ENCODE peak calls at places on chromosomes 7 and 10, in five cellular contexts. One of them, this sample, is unnamed.

GRCh38 chr10:7902413-7902812 is 84.1 kb downstream of the TAF3 start:
- DNase-seq in neural progenitor cell: no peak
- DNase-seq in astrocyte of the spinal cord: no peak
- DNase-seq in AG04450: no peak
- DNase-seq in fibroblast of pulmonary artery: no peak
- DNase-seq in this sample: no peak

GRCh38 chr7:53473371-53473770 is 437.9 kb downstream of the POM121L12 start:
- DNase-seq in neural progenitor cell: no peak
- DNase-seq in astrocyte of the spinal cord: no peak
- DNase-seq in AG04450: no peak
- DNase-seq in fibroblast of pulmonary artery: no peak
- DNase-seq in this sample: peak

GRCh38 chr7:51315393-51316261 is 982 bp downstream of the COBL start:
- DNase-seq in neural progenitor cell: peak
- DNase-seq in astrocyte of the spinal cord: peak
- DNase-seq in AG04450: no peak
- DNase-seq in fibroblast of pulmonary artery: no peak
- DNase-seq in this sample: no peak

GRCh38 chr10:132396495-132397035 is 435 bp upstream of the PWWP2B start:
- DNase-seq in neural progenitor cell: peak
- DNase-seq in astrocyte of the spinal cord: no peak
- DNase-seq in AG04450: no peak
- DNase-seq in fibroblast of pulmonary artery: peak
- DNase-seq in this sample: no peak

GRCh38 chr10:104766341-104766740 is 125.3 kb downstream of the SORCS3 start:
- DNase-seq in neural progenitor cell: no peak
- DNase-seq in astrocyte of the spinal cord: peak
- DNase-seq in AG04450: no peak
- DNase-seq in fibroblast of pulmonary artery: no peak
- DNase-seq in this sample: peak

GRCh38 chr10:116878123-116878522 is 28.8 kb downstream of the ENO4 start:
- DNase-seq in neural progenitor cell: no peak
- DNase-seq in astrocyte of the spinal cord: no peak
- DNase-seq in AG04450: no peak
- DNase-seq in fibroblast of pulmonary artery: no peak
- DNase-seq in this sample: no peak

GRCh38 chr7:102104245-102104644 is 182.4 kb upstream of the SH2B2 start:
- DNase-seq in neural progenitor cell: no peak
- DNase-seq in astrocyte of the spinal cord: no peak
- DNase-seq in AG04450: no peak
- DNase-seq in fibroblast of pulmonary artery: no peak
- DNase-seq in this sample: no peak

GRCh38 chr10:60032723-60033122 is 126.4 kb upstream of the CCDC6 start:
- DNase-seq in neural progenitor cell: peak
- DNase-seq in astrocyte of the spinal cord: peak
- DNase-seq in AG04450: no peak
- DNase-seq in fibroblast of pulmonary artery: peak
- DNase-seq in this sample: peak

GRCh38 chr7:40889560-40889959 is 754.8 kb downstream of the SUGCT start:
- DNase-seq in neural progenitor cell: no peak
- DNase-seq in astrocyte of the spinal cord: no peak
- DNase-seq in AG04450: no peak
- DNase-seq in fibroblast of pulmonary artery: no peak
- DNase-seq in this sample: no peak

GRCh38 chr7:159022238-159022993 is 122.3 kb downstream of the VIPR2 start:
- DNase-seq in neural progenitor cell: no peak
- DNase-seq in astrocyte of the spinal cord: peak
- DNase-seq in AG04450: no peak
- DNase-seq in fibroblast of pulmonary artery: no peak
- DNase-seq in this sample: no peak

GRCh38 chr7:10121641-10122040 is 852.0 kb upstream of the PHF14 start:
- DNase-seq in neural progenitor cell: peak
- DNase-seq in astrocyte of the spinal cord: no peak
- DNase-seq in AG04450: no peak
- DNase-seq in fibroblast of pulmonary artery: no peak
- DNase-seq in this sample: no peak

GRCh38 chr7:149792220-149792595 is 18.8 kb upstream of the ZNF467 start:
- DNase-seq in neural progenitor cell: no peak
- DNase-seq in astrocyte of the spinal cord: no peak
- DNase-seq in AG04450: no peak
- DNase-seq in fibroblast of pulmonary artery: no peak
- DNase-seq in this sample: no peak

GRCh38 chr7:157576415-157576814 is 239.6 kb downstream of the DNAJB6 start:
- DNase-seq in neural progenitor cell: no peak
- DNase-seq in astrocyte of the spinal cord: no peak
- DNase-seq in AG04450: no peak
- DNase-seq in fibroblast of pulmonary artery: no peak
- DNase-seq in this sample: no peak

GRCh38 chr7:105985250-105985649 is 22.2 kb downstream of the CDHR3 start:
- DNase-seq in neural progenitor cell: no peak
- DNase-seq in astrocyte of the spinal cord: no peak
- DNase-seq in AG04450: no peak
- DNase-seq in fibroblast of pulmonary artery: no peak
- DNase-seq in this sample: no peak

GRCh38 chr10:15084502-15084922 is 4.1 kb downstream of the ACBD7 start:
- DNase-seq in neural progenitor cell: peak
- DNase-seq in astrocyte of the spinal cord: peak
- DNase-seq in AG04450: peak
- DNase-seq in fibroblast of pulmonary artery: peak
- DNase-seq in this sample: peak

GRCh38 chr10:91987397-91988037 is 63.9 kb downstream of the BTAF1 start:
- DNase-seq in neural progenitor cell: no peak
- DNase-seq in astrocyte of the spinal cord: no peak
- DNase-seq in AG04450: no peak
- DNase-seq in fibroblast of pulmonary artery: peak
- DNase-seq in this sample: no peak

GRCh38 chr10:88401671-88402347 is 181.3 kb downstream of the RNLS start:
- DNase-seq in neural progenitor cell: no peak
- DNase-seq in astrocyte of the spinal cord: peak
- DNase-seq in AG04450: no peak
- DNase-seq in fibroblast of pulmonary artery: peak
- DNase-seq in this sample: no peak
- TF ChIP-seq CTCF in neural progenitor cell: peak
- TF ChIP-seq CTCF in astrocyte of the spinal cord: peak
- TF ChIP-seq CTCF in AG04450: peak
- TF ChIP-seq CTCF in fibroblast of pulmonary artery: peak
- TF ChIP-seq CTCF in this sample: peak

GRCh38 chr10:70363292-70363691 is 19.1 kb downstream of the LRRC20 start:
- DNase-seq in neural progenitor cell: no peak
- DNase-seq in astrocyte of the spinal cord: no peak
- DNase-seq in AG04450: no peak
- DNase-seq in fibroblast of pulmonary artery: no peak
- DNase-seq in this sample: no peak

GRCh38 chr10:70364001-70364771 is 18.2 kb downstream of the LRRC20 start:
- DNase-seq in neural progenitor cell: peak
- DNase-seq in astrocyte of the spinal cord: peak
- DNase-seq in AG04450: peak
- DNase-seq in fibroblast of pulmonary artery: peak
- DNase-seq in this sample: peak

GRCh38 chr10:70362357-70362756 is 20.1 kb downstream of the LRRC20 start:
- DNase-seq in neural progenitor cell: no peak
- DNase-seq in astrocyte of the spinal cord: no peak
- DNase-seq in AG04450: no peak
- DNase-seq in fibroblast of pulmonary artery: no peak
- DNase-seq in this sample: no peak

GRCh38 chr10:70367195-70367796 is 15.1 kb downstream of the LRRC20 start:
- DNase-seq in neural progenitor cell: no peak
- DNase-seq in astrocyte of the spinal cord: peak
- DNase-seq in AG04450: peak
- DNase-seq in fibroblast of pulmonary artery: peak
- DNase-seq in this sample: peak

GRCh38 chr10:70364772-70365091 is 17.7 kb downstream of the LRRC20 start:
- DNase-seq in neural progenitor cell: no peak
- DNase-seq in astrocyte of the spinal cord: no peak
- DNase-seq in AG04450: no peak
- DNase-seq in fibroblast of pulmonary artery: no peak
- DNase-seq in this sample: no peak
- TF ChIP-seq CTCF in neural progenitor cell: no peak
- TF ChIP-seq CTCF in astrocyte of the spinal cord: no peak
- TF ChIP-seq CTCF in AG04450: no peak
- TF ChIP-seq CTCF in fibroblast of pulmonary artery: no peak
- TF ChIP-seq CTCF in this sample: no peak

DNA sequence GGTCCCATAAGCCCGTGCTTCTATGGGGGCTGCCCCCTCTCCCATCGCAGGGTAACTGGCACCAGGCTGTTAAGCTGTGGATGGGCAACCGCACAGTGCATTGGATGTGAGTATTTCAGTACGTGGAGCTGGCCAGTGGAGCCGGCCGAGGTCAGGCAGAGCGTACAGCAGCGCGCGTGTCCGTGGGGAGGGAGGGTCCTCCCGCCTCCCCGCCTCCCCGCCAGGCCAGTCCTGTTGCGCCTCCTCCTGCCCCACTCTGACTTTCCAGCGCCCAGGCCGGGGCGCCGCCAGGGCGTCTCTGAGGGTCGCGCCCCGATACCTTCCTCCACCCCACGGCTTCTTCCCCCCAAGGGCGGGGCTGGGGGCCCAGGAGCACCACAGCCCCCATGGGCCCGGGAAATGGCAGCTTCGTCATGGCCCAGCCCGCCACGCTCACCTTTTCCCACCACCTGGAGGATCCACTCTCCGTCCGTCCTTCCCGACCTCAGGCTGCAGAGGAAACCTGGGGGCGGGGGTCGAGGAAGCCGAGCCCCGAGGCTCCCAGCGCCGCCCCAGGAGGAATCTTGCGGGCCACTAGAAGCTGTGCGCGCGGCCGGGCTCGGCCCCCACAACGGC is 924 bp upstream of the PFKP start:
- DNase-seq in neural progenitor cell: peak
- DNase-seq in astrocyte of the spinal cord: no peak
- DNase-seq in AG04450: no peak
- DNase-seq in fibroblast of pulmonary artery: no peak
- DNase-seq in this sample: no peak
- TF ChIP-seq CTCF in neural progenitor cell: no peak
- TF ChIP-seq CTCF in astrocyte of the spinal cord: no peak
- TF ChIP-seq CTCF in AG04450: no peak
- TF ChIP-seq CTCF in fibroblast of pulmonary artery: no peak
- TF ChIP-seq CTCF in this sample: no peak

DNA sequence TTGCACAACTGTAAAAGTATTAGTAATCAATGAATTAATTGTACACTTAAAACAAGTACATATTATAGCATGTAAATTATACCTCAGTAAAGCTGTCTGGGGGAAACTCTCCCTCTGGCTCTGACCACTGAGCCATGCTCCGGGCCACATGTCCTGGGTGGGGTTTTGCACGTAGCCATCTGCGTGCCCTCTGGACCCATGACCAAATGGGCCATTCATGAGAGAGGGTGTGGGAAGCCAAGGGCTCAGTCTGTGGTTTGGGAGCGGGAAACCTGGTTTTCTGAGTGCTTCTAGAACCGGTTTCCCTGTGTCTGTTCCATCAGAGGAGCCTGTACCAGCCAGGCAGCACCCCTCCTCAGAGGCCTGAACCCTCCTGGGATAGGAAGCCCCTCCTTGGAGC is 143.2 kb downstream of the SH3PXD2A start:
- DNase-seq in neural progenitor cell: no peak
- DNase-seq in astrocyte of the spinal cord: no peak
- DNase-seq in AG04450: no peak
- DNase-seq in fibroblast of pulmonary artery: no peak
- DNase-seq in this sample: no peak
- TF ChIP-seq CTCF in neural progenitor cell: no peak
- TF ChIP-seq CTCF in astrocyte of the spinal cord: no peak
- TF ChIP-seq CTCF in AG04450: no peak
- TF ChIP-seq CTCF in fibroblast of pulmonary artery: no peak
- TF ChIP-seq CTCF in this sample: no peak

GRCh38 chr10:130547368-130547767 is 411.2 kb downstream of the GLRX3 start:
- DNase-seq in neural progenitor cell: peak
- DNase-seq in astrocyte of the spinal cord: no peak
- DNase-seq in AG04450: no peak
- DNase-seq in fibroblast of pulmonary artery: no peak
- DNase-seq in this sample: no peak
- TF ChIP-seq CTCF in neural progenitor cell: peak
- TF ChIP-seq CTCF in astrocyte of the spinal cord: no peak
- TF ChIP-seq CTCF in AG04450: no peak
- TF ChIP-seq CTCF in fibroblast of pulmonary artery: no peak
- TF ChIP-seq CTCF in this sample: no peak

This sample was measured in astrocyte of the cerebellum.